ENCODE peak calls at places on chromosomes 13 and 19, in four cellular contexts. O, Z, P and N are unnamed samples.

GRCh38 chr13:18962168-18962734 is 219.4 kb downstream of the TUBA3C start:
- DNase-seq in O (no peak), P (no peak), Z (no peak), N (no peak)

GRCh38 chr13:51795419-51795818 is 8.5 kb downstream of the DHRS12 start:
- DNase-seq in P (no peak), O (no peak), Z (no peak), N (no peak)

GRCh38 chr19:44869728-44870470 is 21.2 kb upstream of the TOMM40 start:
- DNase-seq in P (peak), Z (no peak), O (no peak), N (no peak)

GRCh38 chr19:51719251-51719901 is 4.4 kb downstream of the HAS1 start:
- DNase-seq in Z (no peak), O (no peak), P (no peak), N (peak)

GRCh38 chr13:53126803-53127202 is 98.2 kb downstream of the OLFM4 start:
- DNase-seq in O (no peak), Z (no peak), P (peak), N (no peak)

GRCh38 chr13:76016799-76017198 is 380.7 kb downstream of the LMO7 start:
- DNase-seq in O (peak), Z (peak), P (peak), N (peak)

GRCh38 chr19:51564791-51565190 is 6.3 kb upstream of the ZNF175 start:
- DNase-seq in P (no peak), O (no peak), Z (no peak), N (peak)

GRCh38 chr13:79724348-79725103 is 243.6 kb downstream of the NDFIP2 start:
- DNase-seq in P (no peak), Z (peak), O (peak), N (no peak)

GRCh38 chr13:87094646-87095045 is 576.5 kb upstream of the SLITRK5 start:
- DNase-seq in O (no peak), Z (no peak), P (peak), N (no peak)

GRCh38 chr19:33289261-33289660 is 13.1 kb downstream of the CEBPA start:
- DNase-seq in P (no peak), O (no peak), Z (no peak), N (no peak)

DNA sequence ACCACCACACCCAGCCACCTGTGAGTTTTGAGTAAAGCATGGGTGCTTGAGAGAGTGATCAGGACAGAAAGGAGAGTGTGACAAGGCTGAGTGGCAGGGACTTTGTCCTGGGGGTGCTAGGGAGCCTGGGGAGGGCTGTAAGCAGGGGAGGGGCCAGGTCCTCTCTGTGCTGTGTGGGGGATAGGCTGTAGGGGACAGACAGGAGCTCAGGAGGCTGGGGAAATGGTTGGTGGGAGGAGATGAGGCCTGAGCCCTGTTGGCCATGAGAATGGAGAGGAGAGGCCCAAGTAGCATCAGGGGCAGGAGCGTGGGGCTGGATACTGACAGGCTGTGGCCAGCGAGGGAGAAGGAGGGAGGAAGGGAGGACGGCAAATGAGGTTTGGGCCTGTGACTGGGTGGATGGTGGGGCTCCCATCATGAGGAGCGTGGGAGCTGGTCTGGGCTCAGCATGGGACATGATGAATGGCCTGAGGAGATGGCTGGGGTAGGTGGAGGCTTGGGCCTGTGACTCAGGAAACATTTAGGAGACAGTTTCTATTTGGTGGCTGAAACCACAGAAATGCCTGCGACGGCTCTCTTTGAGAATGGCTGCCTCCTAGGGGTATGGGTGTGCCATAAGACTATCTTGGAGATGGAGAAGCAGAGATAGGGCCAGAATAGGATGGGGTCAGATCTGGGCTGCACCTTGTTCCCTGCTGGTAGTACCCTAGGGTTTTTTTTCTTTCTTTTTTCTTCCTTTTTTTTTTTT is 25.0 kb downstream of the GRIN2D start:
- DNase-seq in P (peak), Z (peak), O (no peak), N (peak)
- TF ChIP-seq CTCF in P (no peak), Z (no peak), O (no peak), N (peak)

GRCh38 chr19:45883586-45883880 is 2.4 kb downstream of the IRF2BP1 start:
- DNase-seq in Z (no peak), P (no peak), O (no peak), N (no peak)
- TF ChIP-seq CTCF in Z (peak), P (no peak), O (peak), N (no peak)

GRCh38 chr19:23996549-23996948 is 81.9 kb downstream of the ZNF726 start:
- DNase-seq in P (no peak), Z (peak), O (no peak), N (peak)
- TF ChIP-seq CTCF in P (peak), Z (no peak), O (peak), N (peak)

DNA sequence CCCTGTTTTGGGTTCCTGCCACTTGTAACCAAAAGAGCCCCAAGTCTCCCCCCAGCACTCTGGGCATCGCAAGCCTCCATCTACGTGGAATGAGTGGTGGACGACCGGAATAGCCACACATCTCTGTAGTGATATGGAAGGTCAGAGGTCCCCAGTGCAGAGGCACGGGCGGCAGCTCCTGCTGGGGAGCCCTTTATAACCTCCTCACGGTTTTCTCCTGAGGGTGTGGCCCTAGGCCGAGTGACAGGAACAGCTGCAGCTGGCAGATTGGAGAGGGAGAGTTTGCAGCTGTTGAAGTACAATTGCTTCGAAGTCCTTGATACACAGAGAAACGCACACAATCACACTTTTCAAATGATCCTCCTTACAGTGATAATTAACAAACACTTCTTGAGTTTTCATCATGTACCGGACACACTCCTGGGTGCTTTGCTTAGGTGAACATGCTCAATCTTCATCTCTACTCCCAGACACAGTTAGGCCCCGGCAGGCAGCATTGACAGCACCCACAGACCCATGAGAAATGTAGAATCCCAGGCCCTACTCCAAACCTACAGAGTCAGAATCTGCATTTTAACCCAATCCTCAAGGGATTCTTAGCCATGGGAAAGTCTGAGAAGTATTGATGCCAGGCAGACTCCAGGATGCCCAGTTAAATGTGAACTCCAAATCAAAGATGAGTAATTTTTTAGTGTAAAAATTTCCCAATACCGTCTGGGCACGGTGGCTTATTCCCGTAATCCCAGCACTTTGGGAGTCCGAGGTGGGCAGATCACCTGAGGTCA is 4.9 kb upstream of the ZNF787 start:
- DNase-seq in P (no peak), Z (no peak), O (no peak), N (no peak)
- TF ChIP-seq CTCF in P (no peak), Z (no peak), O (no peak), N (no peak)

GRCh38 chr19:5271145-5271544 is 69.5 kb downstream of the PTPRS start:
- DNase-seq in O (no peak), Z (peak), P (no peak), N (peak)
- TF ChIP-seq CTCF in O (no peak), Z (no peak), P (peak), N (peak)